ENCODE peak calls at places on chromosomes 2 and 18, in ten cellular contexts. O is stomach, E is esophagus squamous epithelium, V is A549, N is lower leg skin, U is IMR-90, F is NB4, J is adrenal gland, Q is ovary, W is HCT116. D is an unnamed sample.

GRCh38 chr2:1830936-1831616 is 86.8 kb upstream of the PXDN start:
- DNase-seq in O (no peak), E (no peak), V (no peak), N (no peak), U (peak; percentile 7), F (no peak), J (no peak), Q (no peak), W (no peak), D (no peak)

GRCh38 chr2:66565291-66565690 is 130.4 kb downstream of the MEIS1 start:
- DNase-seq in O (no peak), E (no peak), V (no peak), N (no peak), U (peak; percentile 65), F (no peak), J (no peak), Q (no peak), W (no peak), D (no peak)

GRCh38 chr2:158239271-158239670 is 137.6 kb downstream of the UPP2 start:
- DNase-seq in O (no peak), E (no peak), V (no peak), N (no peak), U (no peak), F (no peak), J (no peak), Q (no peak), W (no peak), D (no peak)

GRCh38 chr2:215540646-215541045 is 104.8 kb upstream of the FN1 start:
- DNase-seq in O (no peak), E (no peak), V (no peak), N (peak; percentile 35), U (peak; percentile 97), F (no peak), J (no peak), Q (no peak), W (no peak), D (peak; percentile 28)

GRCh38 chr2:237662671-237663093 is 35.3 kb downstream of the LRRFIP1 start:
- DNase-seq in O (peak; percentile 96), E (peak; percentile 13), V (no peak), N (peak; percentile 95), U (peak; percentile 90), F (peak; percentile 78), J (peak; percentile 92), Q (peak; percentile 93), W (peak; percentile 61), D (peak; percentile 87)

GRCh38 chr2:10906926-10907479 is 4.7 kb upstream of the KCNF1 start:
- DNase-seq in O (no peak), E (no peak), V (no peak), N (no peak), U (no peak), F (no peak), J (no peak), Q (no peak), W (no peak), D (no peak)

GRCh38 chr18:25830787-25831186 is 259.6 kb downstream of the SS18 start:
- DNase-seq in O (peak; percentile 34), E (no peak), V (no peak), N (peak; percentile 32), U (peak; percentile 82), F (no peak), J (peak; percentile 87), Q (peak; percentile 49), W (no peak), D (no peak)

GRCh38 chr2:238558456-238559099 is 131.9 kb downstream of the ASB1 start:
- DNase-seq in O (no peak), E (no peak), V (no peak), N (no peak), U (no peak), F (no peak), J (no peak), Q (no peak), W (no peak), D (no peak)

GRCh38 chr2:128473175-128474013 is 154.7 kb upstream of the HS6ST1 start:
- DNase-seq in O (no peak), E (no peak), V (no peak), N (peak; percentile 62), U (peak; percentile 62), F (peak; percentile 100), J (peak; percentile 46), Q (no peak), W (no peak), D (peak; percentile 50)

GRCh38 chr2:160253440-160254296 is 53.6 kb upstream of the ITGB6 start:
- DNase-seq in O (no peak), E (no peak), V (peak; percentile 33), N (no peak), U (peak; percentile 43), F (no peak), J (no peak), Q (no peak), W (no peak), D (no peak)

GRCh38 chr2:121778736-121779487 is 23.5 kb downstream of the TSN start:
- DNase-seq in O (no peak), E (no peak), V (no peak), N (no peak), U (no peak), F (no peak), J (no peak), Q (no peak), W (no peak), D (no peak)

GRCh38 chr2:64462940-64463339 is 9.0 kb downstream of the LGALSL start:
- DNase-seq in O (no peak), E (no peak), V (no peak), N (no peak), U (peak; percentile 22), F (no peak), J (no peak), Q (no peak), W (no peak), D (no peak)

GRCh38 chr2:113123731-113124130 is 3.7 kb upstream of the IL1RN start:
- DNase-seq in O (no peak), E (no peak), V (no peak), N (no peak), U (no peak), F (peak; percentile 64), J (no peak), Q (no peak), W (no peak), D (no peak)

GRCh38 chr2:113124984-113125855 is 2.2 kb upstream of the IL1RN start:
- DNase-seq in O (no peak), E (no peak), V (no peak), N (no peak), U (no peak), F (peak; percentile 42), J (no peak), Q (no peak), W (no peak), D (no peak)

GRCh38 chr2:113122364-113122763 is 5.0 kb upstream of the IL1RN start:
- DNase-seq in O (no peak), E (no peak), V (no peak), N (no peak), U (no peak), F (no peak), J (no peak), Q (no peak), W (no peak), D (no peak)

GRCh38 chr2:113126845-113127645 is at the start of gene IL1RN:
- DNase-seq in O (no peak), E (no peak), V (no peak), N (no peak), U (no peak), F (peak; percentile 95), J (no peak), Q (no peak), W (no peak), D (peak; percentile 40)

DNA sequence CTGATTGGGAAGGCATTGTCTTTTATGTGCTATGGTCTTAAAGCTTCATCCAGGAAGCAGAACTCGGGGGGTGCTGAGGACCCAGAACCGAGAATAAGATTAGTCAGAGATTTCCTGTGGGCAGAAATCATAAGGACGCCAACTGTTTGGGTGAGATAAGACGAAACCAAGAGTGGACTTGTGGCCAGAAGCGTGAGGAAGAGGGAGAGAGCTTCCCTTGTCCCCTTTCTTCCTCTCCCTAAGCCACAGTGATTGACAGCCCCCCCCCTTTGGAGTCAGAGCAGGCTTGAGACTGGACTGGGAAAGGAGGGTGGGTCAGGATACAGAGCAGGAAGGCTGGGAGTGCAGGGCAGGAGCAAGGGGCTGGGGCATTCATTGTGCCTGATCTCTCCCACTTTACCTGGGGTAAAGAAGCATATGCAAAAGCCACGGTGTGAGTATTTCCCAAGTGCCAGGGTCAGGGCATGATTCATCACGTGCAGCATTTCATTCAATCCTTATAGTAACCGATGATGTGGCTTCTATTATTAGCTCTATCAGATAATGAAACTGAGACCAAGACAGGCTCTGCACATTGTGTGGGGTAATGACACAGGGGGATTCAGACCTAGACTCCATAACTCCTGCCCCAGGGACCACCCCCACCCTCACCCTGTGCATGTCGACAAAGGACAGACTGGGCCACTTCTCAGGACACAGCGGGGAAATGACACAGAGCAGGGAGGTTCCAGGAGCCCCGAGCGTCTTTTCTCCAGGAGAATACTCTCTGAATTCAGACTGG is 3.0 kb upstream of the IL1RN start:
- DNase-seq in O (no peak), E (no peak), V (no peak), N (no peak), U (peak; percentile 17), F (peak; percentile 88), J (peak; percentile 67), Q (no peak), W (no peak), D (no peak)
- TF ChIP-seq POLR2A in O (no peak), E (no peak), V (no peak), N (no peak), U (no peak), F (no peak), J (peak; percentile 40), Q (no peak), W (no peak), D (no peak)

DNA sequence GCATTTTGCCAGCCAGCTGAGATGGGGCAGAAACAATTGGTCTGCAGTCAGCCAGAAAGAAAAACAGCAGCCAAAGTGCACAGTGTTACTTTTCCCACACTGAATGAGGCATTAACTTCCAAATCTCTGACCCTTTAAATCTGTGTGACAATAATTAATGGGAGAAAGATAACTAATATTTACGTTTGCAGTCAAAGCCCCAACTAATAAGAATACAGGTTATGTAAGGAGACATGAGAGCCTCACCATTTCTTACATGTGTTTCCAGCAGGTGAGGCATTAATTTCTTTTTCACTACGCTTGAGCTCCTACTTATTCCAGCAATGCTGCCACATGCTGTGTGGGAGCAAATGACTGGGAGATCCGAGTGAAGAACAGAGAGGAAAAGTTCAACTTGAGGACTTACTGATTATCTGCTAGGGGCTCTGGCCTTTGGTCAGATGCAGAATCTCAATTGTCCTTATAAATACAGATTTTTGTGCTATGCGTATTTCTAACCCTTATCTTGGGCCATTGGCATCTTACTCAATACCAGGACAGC is 339.0 kb downstream of the SATB2 start:
- DNase-seq in O (no peak), E (no peak), V (no peak), N (no peak), U (no peak), F (no peak), J (no peak), Q (no peak), W (no peak), D (no peak)
- H3K4me3 ChIP-seq in O (no peak overlapping the region), E (no peak overlapping the region), V (no peak overlapping the region), N (no peak overlapping the region), U (no peak overlapping the region), F (no peak overlapping the region), J (no peak overlapping the region), Q (no peak overlapping the region), W (no peak overlapping the region), D (no peak overlapping the region)

GRCh38 chr2:71331581-71332412 is at the start of gene ZNF638:
- DNase-seq in O (peak; percentile 95), E (peak; percentile 52), V (peak; percentile 92), N (peak; percentile 89), U (peak; percentile 89), F (peak; percentile 95), J (peak; percentile 92), Q (peak; percentile 94), W (peak; percentile 82), D (peak; percentile 96)
- TF ChIP-seq POLR2A in O (peak; percentile 73), E (no peak), V (peak; percentile 90), N (peak; percentile 89), U (peak; percentile 87), F (peak; percentile 89), J (peak; percentile 97), Q (peak; percentile 96), W (peak; percentile 71), D (no peak)

GRCh38 chr2:42359304-42359749 is 1.7 kb downstream of the COX7A2L start:
- DNase-seq in O (no peak), E (no peak), V (no peak), N (no peak), U (peak; percentile 17), F (peak; percentile 23), J (no peak), Q (no peak), W (no peak), D (no peak)
- H3K4me3 ChIP-seq in O (peak overlapping the region; percentile 91), E (peak overlapping the region; percentile 93), V (peak overlapping the region; percentile 95), N (no peak overlapping the region), U (peak overlapping the region; percentile 86), F (peak overlapping the region; percentile 95), J (no peak overlapping the region), Q (peak overlapping the region; percentile 99), W (peak overlapping the region; percentile 99), D (peak overlapping the region; percentile 100)

D was measured in heart left ventricle.